ENCODE peak calls at places on chromosomes 13 and 19, in four cellular contexts. M, A, E and P are unnamed samples.

GRCh38 chr13:59494560-59494970 is 669.2 kb downstream of the DIAPH3 start:
- DNase-seq in M (no peak), A (no peak), E (peak; percentile 81), P (no peak)

GRCh38 chr19:56840452-56841193 is at the start of the genes PEG3 and ZIM2:
- DNase-seq in M (no peak), A (peak; percentile 65), E (no peak), P (peak; percentile 87)

GRCh38 chr19:50909240-50910070 is 1.7 kb downstream of the KLK4 start:
- DNase-seq in M (no peak), A (no peak), E (no peak), P (no peak)

GRCh38 chr19:19387108-19387507 is 18.4 kb upstream of the GATAD2A start:
- DNase-seq in M (no peak), A (no peak), E (no peak), P (no peak)

GRCh38 chr19:30645946-30646577 is 273.9 kb downstream of the ZNF536 start:
- DNase-seq in M (no peak), A (no peak), E (no peak), P (no peak)

GRCh38 chr13:54950546-54950945 is 1921.9 kb downstream of the OLFM4 start:
- DNase-seq in M (no peak), A (no peak), E (no peak), P (no peak)

GRCh38 chr19:34974631-34975030 is 10.6 kb upstream of the ZNF792 start:
- DNase-seq in M (no peak), A (no peak), E (no peak), P (no peak)

GRCh38 chr19:6091771-6092291 is 18.5 kb downstream of the RFX2 start:
- DNase-seq in M (no peak), A (no peak), E (peak; percentile 69), P (no peak)

GRCh38 chr13:40665061-40665753 is 1.2 kb downstream of the FOXO1 start:
- DNase-seq in M (peak; percentile 12), A (peak; percentile 32), E (no peak), P (no peak)

GRCh38 chr19:43777163-43777700 is 3.5 kb downstream of the KCNN4 start:
- DNase-seq in M (peak; percentile 49), A (no peak), E (peak; percentile 36), P (peak; percentile 28)

GRCh38 chr19:6963937-6964336 is 57.3 kb downstream of the MBD3L2B start:
- DNase-seq in M (peak; percentile 18), A (no peak), E (no peak), P (no peak)

GRCh38 chr19:15631817-15632216 is 8.9 kb upstream of the CYP4F3 start:
- DNase-seq in M (peak; percentile 2), A (no peak), E (no peak), P (no peak)

GRCh38 chr13:39565036-39565949 is 37.7 kb downstream of the LHFPL6 start:
- DNase-seq in M (no peak), A (no peak), E (peak; percentile 95), P (no peak)

GRCh38 chr13:69565334-69565733 is 542.3 kb upstream of the ATXN8OS start:
- DNase-seq in M (no peak), A (no peak), E (no peak), P (no peak)

GRCh38 chr13:33787051-33787591 is 30.8 kb upstream of the RFC3 start:
- DNase-seq in M (no peak), A (no peak), E (no peak), P (no peak)

GRCh38 chr13:114115191-114115671 is 17.2 kb downstream of the RASA3 start:
- DNase-seq in M (no peak), A (no peak), E (peak; percentile 94), P (no peak)

GRCh38 chr13:48838193-48839000 is 137.3 kb upstream of the FNDC3A start:
- DNase-seq in M (no peak), A (no peak), E (peak; percentile 82), P (no peak)

GRCh38 chr19:19055701-19056100 is 8.1 kb upstream of the SLC25A42 start:
- DNase-seq in M (no peak), A (no peak), E (no peak), P (no peak)

GRCh38 chr19:19657397-19657783 is 6.1 kb downstream of the ATP13A1 start:
- DNase-seq in M (no peak), A (no peak), E (no peak), P (no peak)

GRCh38 chr19:27745978-27746542 is 1466.9 kb downstream of the UQCRFS1 start:
- DNase-seq in M (no peak), A (no peak), E (no peak), P (no peak)

GRCh38 chr13:101453784-101454201 is 1.3 kb downstream of the ITGBL1 start:
- DNase-seq in M (no peak), A (no peak), E (no peak), P (no peak)

GRCh38 chr19:4051175-4052101 is 15.3 kb downstream of the ZBTB7A start:
- DNase-seq in M (no peak), A (no peak), E (peak; percentile 55), P (no peak)

GRCh38 chr19:38557205-38557799 is 60.5 kb downstream of the MAP4K1 start:
- DNase-seq in M (no peak), A (no peak), E (no peak), P (no peak)